ENCODE peak calls at places on chromosomes 1 and 21, in seven cellular contexts. L, S, T, W, I, D and R are unnamed samples.

GRCh38 chr1:41317356-41317755 is 43.9 kb upstream of the FOXO6 start:
- DNase-seq in S (no peak), W (no peak), L (no peak), T (no peak), D (no peak), I (no peak), R (no peak)

GRCh38 chr1:211517006-211517405 is 25.0 kb upstream of the RD3 start:
- DNase-seq in D (no peak), I (no peak), L (no peak), T (no peak), W (peak), S (no peak), R (no peak)

GRCh38 chr1:32992489-32993214 is 28.0 kb upstream of the RNF19B start:
- DNase-seq in T (peak), L (peak), I (peak), S (peak), W (peak), D (peak), R (peak)

GRCh38 chr21:29002442-29003144 is 9.9 kb upstream of the LTN1 start:
- DNase-seq in D (peak), I (peak), T (peak), S (peak), L (peak), W (peak), R (peak)

GRCh38 chr1:2635271-2636010 is 2.6 kb upstream of the MMEL1 start:
- DNase-seq in T (no peak), L (no peak), W (no peak), I (no peak), S (no peak), D (no peak), R (no peak)

GRCh38 chr1:54857741-54858665 is 29.0 kb downstream of the DHCR24 start:
- DNase-seq in D (no peak), I (no peak), L (no peak), T (no peak), W (peak), S (no peak), R (no peak)

GRCh38 chr1:192311281-192311680 is 5.5 kb upstream of the RGS21 start:
- DNase-seq in D (peak), T (peak), W (peak), I (no peak), S (peak), L (no peak), R (no peak)

GRCh38 chr21:41250519-41250918 is 66.1 kb upstream of the FAM3B start:
- DNase-seq in D (no peak), T (no peak), L (no peak), W (no peak), S (no peak), I (no peak), R (no peak)

GRCh38 chr21:33661146-33661545 is 18.8 kb downstream of the ITSN1 start:
- DNase-seq in T (no peak), I (no peak), L (no peak), D (no peak), W (no peak), S (no peak), R (no peak)

GRCh38 chr1:178025613-178026356 is 55.9 kb upstream of the SEC16B start:
- DNase-seq in I (no peak), L (no peak), W (no peak), D (no peak), T (no peak), S (no peak), R (no peak)

GRCh38 chr1:225654688-225655508 is 2.0 kb upstream of the ENAH start:
- DNase-seq in D (no peak), S (no peak), I (no peak), W (no peak), T (no peak), L (no peak), R (no peak)

GRCh38 chr1:182674346-182675246 is 9.8 kb downstream of the RGS8 start:
- DNase-seq in L (no peak), T (no peak), D (no peak), S (no peak), I (peak), W (no peak), R (no peak)

GRCh38 chr1:118947790-118948189 is 40.4 kb downstream of the TBX15 start:
- DNase-seq in T (no peak), W (no peak), I (no peak), S (no peak), D (no peak), L (no peak), R (no peak)

GRCh38 chr21:35520302-35520701 is 471.2 kb upstream of the RUNX1 start:
- DNase-seq in W (no peak), I (no peak), S (no peak), D (no peak), L (no peak), T (no peak), R (no peak)

GRCh38 chr1:246559310-246559709 is 6.8 kb downstream of the TFB2M start:
- DNase-seq in D (no peak), W (no peak), L (no peak), I (no peak), T (no peak), S (no peak), R (no peak)

GRCh38 chr1:101338714-101339430 is 102.1 kb downstream of the S1PR1 start:
- DNase-seq in S (no peak), W (no peak), I (no peak), D (no peak), T (no peak), L (no peak), R (no peak)

GRCh38 chr1:43451157-43451591 is 2.6 kb downstream of the HYI start:
- DNase-seq in S (no peak), W (no peak), T (no peak), I (peak), D (no peak), L (no peak), R (no peak)

GRCh38 chr1:43817304-43817939 is 110.1 kb downstream of the ST3GAL3 start:
- DNase-seq in L (no peak), D (no peak), W (no peak), S (no peak), T (no peak), I (no peak), R (no peak)

GRCh38 chr1:161864577-161864976 is 98.5 kb downstream of the ATF6 start:
- DNase-seq in T (no peak), I (peak), S (no peak), W (no peak), D (no peak), L (no peak), R (no peak)

GRCh38 chr1:164774819-164775654 is 216.1 kb downstream of the PBX1 start:
- DNase-seq in W (no peak), T (no peak), S (peak), D (no peak), L (no peak), I (no peak), R (no peak)

GRCh38 chr1:164771568-164772350 is 212.8 kb downstream of the PBX1 start:
- DNase-seq in T (no peak), W (peak), D (no peak), I (peak), L (no peak), S (peak), R (no peak)

GRCh38 chr1:164772635-164773034 is 213.7 kb downstream of the PBX1 start:
- DNase-seq in S (peak), I (peak), W (peak), L (no peak), T (peak), D (peak), R (no peak)

GRCh38 chr1:164773146-164773545 is 214.2 kb downstream of the PBX1 start:
- DNase-seq in T (no peak), I (no peak), D (no peak), W (no peak), L (no peak), S (no peak), R (no peak)

GRCh38 chr1:164774413-164774812 is 215.4 kb downstream of the PBX1 start:
- DNase-seq in S (no peak), T (no peak), I (no peak), L (no peak), W (no peak), D (no peak), R (no peak)
- TF ChIP-seq CTCF in S (peak), T (no peak), I (no peak), L (no peak), W (no peak), D (no peak), R (peak)

GRCh38 chr1:234611153-234611798 is 1.3 kb upstream of the IRF2BP2 start:
- DNase-seq in I (no peak), S (no peak), W (no peak), T (no peak), D (peak), L (peak), R (no peak)
- TF ChIP-seq CTCF in I (no peak), S (no peak), W (no peak), T (no peak), D (peak), L (no peak), R (no peak)

GRCh38 chr21:39581414-39581813 is 31.3 kb upstream of the B3GALT5 start:
- DNase-seq in S (no peak), D (no peak), I (no peak), T (no peak), W (no peak), L (no peak), R (no peak)
- TF ChIP-seq CTCF in S (peak), D (no peak), I (no peak), T (peak), W (no peak), L (no peak), R (peak)

GRCh38 chr1:26169669-26170471 is at the start of gene ZNF593:
- DNase-seq in D (peak), L (peak), S (peak), I (peak), W (peak), T (peak), R (peak)
- TF ChIP-seq CTCF in D (peak), L (peak), S (peak), I (peak), W (peak), T (peak), R (peak)

GRCh38 chr1:162873671-162874666 is 13.0 kb upstream of the CCDC190 start:
- DNase-seq in I (no peak), T (no peak), W (peak), L (no peak), S (no peak), D (peak), R (no peak)
- TF ChIP-seq CTCF in I (no peak), T (peak), W (no peak), L (no peak), S (no peak), D (peak), R (peak)

GRCh38 chr1:193519922-193520321 is 333.5 kb upstream of the B3GALT2 start:
- DNase-seq in T (no peak), W (no peak), L (no peak), S (peak), I (no peak), D (no peak), R (no peak)
- TF ChIP-seq CTCF in T (no peak), W (no peak), L (no peak), S (peak), I (no peak), D (no peak), R (no peak)

GRCh38 chr1:100023482-100023881 is 53.7 kb downstream of the SLC35A3 start:
- DNase-seq in I (no peak), D (no peak), T (no peak), S (no peak), L (no peak), W (no peak), R (no peak)

DNA sequence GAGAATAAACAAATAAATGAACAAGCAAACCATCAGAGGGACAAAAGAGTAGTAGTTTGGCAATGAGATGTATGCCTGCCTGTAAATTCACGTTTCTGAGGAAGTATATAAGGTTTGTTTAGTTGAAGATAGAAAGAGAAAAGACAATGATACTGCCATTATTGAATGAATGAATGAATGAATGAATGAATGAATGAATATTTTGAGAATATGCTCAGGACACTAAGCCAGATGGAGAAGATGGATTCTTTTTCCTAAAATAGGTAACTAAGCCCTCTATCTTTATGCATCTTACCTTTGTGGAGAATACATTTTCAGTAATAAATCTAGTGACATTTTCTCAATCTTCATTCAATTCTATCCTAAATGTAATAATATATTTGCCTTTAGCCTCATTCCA is 49.4 kb downstream of the SLC35A3 start:
- DNase-seq in D (no peak), S (no peak), L (no peak), W (no peak), I (no peak), T (no peak), R (no peak)
- TF ChIP-seq CTCF in D (no peak), S (no peak), L (no peak), W (no peak), I (no peak), T (no peak), R (no peak)

GRCh38 chr1:11923827-11924113 is 2.5 kb downstream of the KIAA2013 start:
- DNase-seq in I (no peak), D (no peak), L (no peak), S (no peak), T (no peak), W (no peak), R (no peak)

GRCh38 chr1:11923069-11923826 is 3.0 kb downstream of the KIAA2013 start:
- DNase-seq in S (no peak), T (no peak), D (no peak), W (no peak), L (no peak), I (no peak), R (no peak)

GRCh38 chr1:11925938-11926292 is 312 bp downstream of the KIAA2013 start:
- DNase-seq in S (no peak), I (no peak), W (no peak), L (no peak), T (no peak), D (no peak), R (no peak)

GRCh38 chr1:11927866-11928592 is 1.8 kb upstream of the KIAA2013 start:
- DNase-seq in I (no peak), T (no peak), W (no peak), L (no peak), D (no peak), S (no peak), R (no peak)

GRCh38 chr1:11924334-11925195 is 1.7 kb downstream of the KIAA2013 start:
- DNase-seq in I (no peak), L (peak), T (no peak), W (no peak), D (no peak), S (no peak), R (no peak)
- TF ChIP-seq CTCF in I (no peak), L (no peak), T (no peak), W (no peak), D (no peak), S (no peak), R (no peak)

DNA sequence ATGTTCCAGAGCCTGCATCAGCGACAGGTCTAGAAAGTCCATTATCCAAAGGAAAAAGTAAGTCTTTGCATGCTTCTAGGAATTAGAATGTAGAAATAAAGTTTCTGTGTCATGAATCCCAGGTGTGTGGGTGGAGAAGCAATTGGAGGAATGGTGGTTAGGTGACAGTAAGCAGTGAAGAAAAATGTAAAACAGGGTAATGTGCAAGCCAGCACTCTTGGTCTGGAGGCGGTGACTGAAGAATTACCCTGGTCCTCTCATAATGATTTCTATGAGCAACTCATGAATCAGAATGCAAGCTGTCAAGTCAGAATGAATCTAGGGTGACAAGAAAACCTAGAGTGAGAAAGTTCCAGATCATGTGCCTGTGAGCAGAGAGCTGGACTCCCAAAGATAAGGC is 33.6 kb downstream of the PLPPR4 start:
- DNase-seq in I (no peak), S (no peak), T (no peak), W (no peak), D (no peak), L (no peak), R (no peak)
- TF ChIP-seq CTCF in I (no peak), S (no peak), T (no peak), W (no peak), D (no peak), L (no peak), R (no peak)

GRCh38 chr1:12276225-12276624 is 46.4 kb downstream of the VPS13D start:
- DNase-seq in L (no peak), S (peak), W (no peak), I (peak), D (no peak), T (no peak), R (no peak)
- TF ChIP-seq CTCF in L (no peak), S (peak), W (no peak), I (peak), D (peak), T (peak), R (peak)